ENCODE peak calls at places on chromosome 17, in nine cellular contexts. One of them, this sample, is unnamed.

GRCh38 chr17:50346313-50347086 is 574 bp downstream of the XYLT2 start:
- DNase-seq in Peyer's patch: peak
- DNase-seq in iPS DF 19.7: no peak
- DNase-seq in activated naive CD8-positive, alpha-beta T cell treated with anti-CD3 and anti-CD28 coated beads for 36 hours: peak
- DNase-seq in epithelial cell of esophagus: peak
- DNase-seq in B cell: peak
- DNase-seq in substantia nigra: no peak
- DNase-seq in NCI-H187: no peak
- DNase-seq in midbrain: peak
- DNase-seq in this sample: no peak

GRCh38 chr17:28228109-28228840 is 90.7 kb upstream of the TMEM97 start:
- DNase-seq in Peyer's patch: no peak
- DNase-seq in iPS DF 19.7: no peak
- DNase-seq in activated naive CD8-positive, alpha-beta T cell treated with anti-CD3 and anti-CD28 coated beads for 36 hours: no peak
- DNase-seq in epithelial cell of esophagus: peak
- DNase-seq in B cell: no peak
- DNase-seq in substantia nigra: no peak
- DNase-seq in NCI-H187: no peak
- DNase-seq in midbrain: no peak
- DNase-seq in this sample: no peak

GRCh38 chr17:30532871-30533270 is 55.7 kb downstream of the GOSR1 start:
- DNase-seq in Peyer's patch: no peak
- DNase-seq in iPS DF 19.7: no peak
- DNase-seq in activated naive CD8-positive, alpha-beta T cell treated with anti-CD3 and anti-CD28 coated beads for 36 hours: no peak
- DNase-seq in epithelial cell of esophagus: no peak
- DNase-seq in B cell: no peak
- DNase-seq in substantia nigra: no peak
- DNase-seq in NCI-H187: no peak
- DNase-seq in midbrain: no peak
- DNase-seq in this sample: no peak

GRCh38 chr17:49889500-49889899 is 41.6 kb upstream of the TAC4 start:
- DNase-seq in Peyer's patch: no peak
- DNase-seq in iPS DF 19.7: no peak
- DNase-seq in activated naive CD8-positive, alpha-beta T cell treated with anti-CD3 and anti-CD28 coated beads for 36 hours: no peak
- DNase-seq in epithelial cell of esophagus: peak
- DNase-seq in B cell: no peak
- DNase-seq in substantia nigra: no peak
- DNase-seq in NCI-H187: no peak
- DNase-seq in midbrain: no peak
- DNase-seq in this sample: no peak

GRCh38 chr17:59561042-59561441 is 4.4 kb upstream of the DHX40 start:
- DNase-seq in Peyer's patch: no peak
- DNase-seq in iPS DF 19.7: no peak
- DNase-seq in activated naive CD8-positive, alpha-beta T cell treated with anti-CD3 and anti-CD28 coated beads for 36 hours: no peak
- DNase-seq in epithelial cell of esophagus: peak
- DNase-seq in B cell: no peak
- DNase-seq in substantia nigra: no peak
- DNase-seq in NCI-H187: no peak
- DNase-seq in midbrain: no peak
- DNase-seq in this sample: peak

GRCh38 chr17:2054262-2054739 is 602 bp upstream of the HIC1 start:
- DNase-seq in Peyer's patch: peak
- DNase-seq in iPS DF 19.7: no peak
- DNase-seq in activated naive CD8-positive, alpha-beta T cell treated with anti-CD3 and anti-CD28 coated beads for 36 hours: peak
- DNase-seq in epithelial cell of esophagus: peak
- DNase-seq in B cell: no peak
- DNase-seq in substantia nigra: no peak
- DNase-seq in NCI-H187: no peak
- DNase-seq in midbrain: no peak
- DNase-seq in this sample: no peak

GRCh38 chr17:1067282-1067956 is 70.5 kb downstream of the TIMM22 start:
- DNase-seq in Peyer's patch: no peak
- DNase-seq in iPS DF 19.7: no peak
- DNase-seq in activated naive CD8-positive, alpha-beta T cell treated with anti-CD3 and anti-CD28 coated beads for 36 hours: no peak
- DNase-seq in epithelial cell of esophagus: peak
- DNase-seq in B cell: no peak
- DNase-seq in substantia nigra: no peak
- DNase-seq in NCI-H187: no peak
- DNase-seq in midbrain: no peak
- DNase-seq in this sample: no peak

GRCh38 chr17:43403846-43404245 is 5.1 kb downstream of the ARL4D start:
- DNase-seq in Peyer's patch: no peak
- DNase-seq in iPS DF 19.7: no peak
- DNase-seq in activated naive CD8-positive, alpha-beta T cell treated with anti-CD3 and anti-CD28 coated beads for 36 hours: no peak
- DNase-seq in epithelial cell of esophagus: no peak
- DNase-seq in B cell: no peak
- DNase-seq in substantia nigra: no peak
- DNase-seq in NCI-H187: no peak
- DNase-seq in midbrain: no peak
- DNase-seq in this sample: no peak

GRCh38 chr17:74960739-74961342 is 11.7 kb downstream of the HID1 start:
- DNase-seq in Peyer's patch: peak
- DNase-seq in iPS DF 19.7: peak
- DNase-seq in activated naive CD8-positive, alpha-beta T cell treated with anti-CD3 and anti-CD28 coated beads for 36 hours: peak
- DNase-seq in epithelial cell of esophagus: peak
- DNase-seq in B cell: peak
- DNase-seq in substantia nigra: no peak
- DNase-seq in NCI-H187: no peak
- DNase-seq in midbrain: no peak
- DNase-seq in this sample: no peak

GRCh38 chr17:7354262-7354781 is 634 bp upstream of the TMEM95 start:
- DNase-seq in Peyer's patch: no peak
- DNase-seq in iPS DF 19.7: no peak
- DNase-seq in activated naive CD8-positive, alpha-beta T cell treated with anti-CD3 and anti-CD28 coated beads for 36 hours: peak
- DNase-seq in epithelial cell of esophagus: peak
- DNase-seq in B cell: no peak
- DNase-seq in substantia nigra: no peak
- DNase-seq in NCI-H187: no peak
- DNase-seq in midbrain: peak
- DNase-seq in this sample: peak

GRCh38 chr17:82373731-82374625 is 2.4 kb downstream of the UTS2R start:
- DNase-seq in Peyer's patch: no peak
- DNase-seq in iPS DF 19.7: no peak
- DNase-seq in activated naive CD8-positive, alpha-beta T cell treated with anti-CD3 and anti-CD28 coated beads for 36 hours: no peak
- DNase-seq in epithelial cell of esophagus: no peak
- DNase-seq in B cell: no peak
- DNase-seq in substantia nigra: no peak
- DNase-seq in NCI-H187: no peak
- DNase-seq in midbrain: no peak
- DNase-seq in this sample: no peak

GRCh38 chr17:79829004-79829403 is 10.2 kb downstream of the CBX4 start:
- DNase-seq in Peyer's patch: no peak
- DNase-seq in iPS DF 19.7: no peak
- DNase-seq in activated naive CD8-positive, alpha-beta T cell treated with anti-CD3 and anti-CD28 coated beads for 36 hours: no peak
- DNase-seq in epithelial cell of esophagus: no peak
- DNase-seq in B cell: no peak
- DNase-seq in substantia nigra: no peak
- DNase-seq in NCI-H187: no peak
- DNase-seq in midbrain: no peak
- DNase-seq in this sample: no peak

GRCh38 chr17:9003355-9004131 is 17.8 kb upstream of the NTN1 start:
- DNase-seq in Peyer's patch: no peak
- DNase-seq in iPS DF 19.7: no peak
- DNase-seq in activated naive CD8-positive, alpha-beta T cell treated with anti-CD3 and anti-CD28 coated beads for 36 hours: no peak
- DNase-seq in epithelial cell of esophagus: no peak
- DNase-seq in B cell: no peak
- DNase-seq in substantia nigra: no peak
- DNase-seq in NCI-H187: no peak
- DNase-seq in midbrain: no peak
- DNase-seq in this sample: no peak

GRCh38 chr17:72188801-72189200 is 68.0 kb downstream of the SOX9 start:
- DNase-seq in Peyer's patch: no peak
- DNase-seq in iPS DF 19.7: no peak
- DNase-seq in activated naive CD8-positive, alpha-beta T cell treated with anti-CD3 and anti-CD28 coated beads for 36 hours: no peak
- DNase-seq in epithelial cell of esophagus: no peak
- DNase-seq in B cell: no peak
- DNase-seq in substantia nigra: no peak
- DNase-seq in NCI-H187: no peak
- DNase-seq in midbrain: no peak
- DNase-seq in this sample: no peak

This sample was measured in globus pallidus.